ENCODE peak calls at places on chromosomes 16 and 17, in five cellular contexts. V is A549; A is choroid plexus epithelial cell; Y is AG10803; X is CD8-positive, alpha-beta T cell. D is an unnamed sample.
A peak's percentile ranks its signal among the peaks of the same experiment; 100 is the strongest.

GRCh38 chr17:72588961-72589360 is 468.1 kb downstream of the SOX9 start:
- DNase-seq in V (peak; percentile 71), A (no peak), Y (no peak), X (no peak), D (no peak)

GRCh38 chr16:18816286-18816685 is 14.9 kb upstream of the ARL6IP1 start:
- DNase-seq in V (no peak), A (no peak), Y (no peak), X (no peak), D (no peak)

GRCh38 chr16:14509675-14510132 is 120.4 kb downstream of the PARN start:
- DNase-seq in V (no peak), A (peak; percentile 46), Y (peak; percentile 54), X (no peak), D (no peak)

GRCh38 chr17:80663783-80664206 is 119.2 kb downstream of the RPTOR start:
- DNase-seq in V (no peak), A (no peak), Y (peak; percentile 65), X (peak; percentile 61), D (peak; percentile 45)

GRCh38 chr16:56332464-56333079 is 92.8 kb downstream of the AMFR start:
- DNase-seq in V (peak; percentile 86), A (peak; percentile 55), Y (peak; percentile 74), X (no peak), D (peak; percentile 85)

GRCh38 chr17:33049781-33050414 is 58.3 kb downstream of the SPACA3 start:
- DNase-seq in V (peak; percentile 59), A (peak; percentile 69), Y (peak; percentile 48), X (no peak), D (peak; percentile 21)

GRCh38 chr16:397736-398332 is 835 bp downstream of the NME4 start:
- DNase-seq in V (peak; percentile 86), A (peak; percentile 52), Y (peak; percentile 74), X (peak; percentile 49), D (peak; percentile 74)

GRCh38 chr17:67212231-67212630 is 32.8 kb downstream of the HELZ start:
- DNase-seq in V (no peak), A (no peak), Y (peak; percentile 71), X (no peak), D (peak; percentile 67)

GRCh38 chr16:77610496-77610895 is 111.8 kb upstream of the NUDT7 start:
- DNase-seq in V (no peak), A (peak; percentile 51), Y (no peak), X (no peak), D (no peak)

GRCh38 chr17:53142890-53143289 is 679.8 kb upstream of the KIF2B start:
- DNase-seq in V (peak; percentile 41), A (no peak), Y (no peak), X (no peak), D (no peak)

GRCh38 chr17:68533887-68534700 is 21.9 kb downstream of the PRKAR1A start:
- DNase-seq in V (peak; percentile 39), A (peak; percentile 79), Y (peak; percentile 81), X (no peak), D (peak; percentile 18)

GRCh38 chr17:34167359-34167758 is 87.7 kb upstream of the CCL2 start:
- DNase-seq in V (no peak), A (no peak), Y (no peak), X (no peak), D (no peak)

GRCh38 chr16:23398987-23399805 is 53.8 kb downstream of the COG7 start:
- DNase-seq in V (no peak), A (no peak), Y (no peak), X (no peak), D (no peak)

GRCh38 chr17:40175928-40176327 is 1.3 kb upstream of the RAPGEFL1 start:
- DNase-seq in V (no peak), A (no peak), Y (no peak), X (no peak), D (no peak)

GRCh38 chr17:40724656-40725055 is 21.1 kb upstream of the KRT24 start:
- DNase-seq in V (no peak), A (no peak), Y (no peak), X (no peak), D (no peak)

GRCh38 chr16:71440669-71441347 is 1.0 kb downstream of the TLE7 start:
- DNase-seq in V (no peak), A (no peak), Y (no peak), X (no peak), D (no peak)

GRCh38 chr16:3149630-3150345 is 15.0 kb downstream of the ZNF213 start:
- DNase-seq in V (peak; percentile 83), A (peak; percentile 76), Y (peak; percentile 63), X (peak; percentile 66), D (peak; percentile 60)

GRCh38 chr17:17152385-17152784 is 53.7 kb downstream of the PLD6 start:
- DNase-seq in V (no peak), A (no peak), Y (peak; percentile 7), X (no peak), D (no peak)

GRCh38 chr16:66441586-66442375 is 14.7 kb downstream of the BEAN1 start:
- DNase-seq in V (no peak), A (peak; percentile 40), Y (peak; percentile 63), X (no peak), D (no peak)

GRCh38 chr17:31842416-31843381 is 16.3 kb downstream of the COPRS start:
- DNase-seq in V (peak; percentile 67), A (peak; percentile 78), Y (peak; percentile 81), X (peak; percentile 53), D (peak; percentile 88)

GRCh38 chr17:4747847-4748246 is 8.1 kb upstream of the CXCL16 start:
- DNase-seq in V (no peak), A (no peak), Y (peak; percentile 5), X (peak; percentile 44), D (no peak)

GRCh38 chr16:55062446-55062845 is 131.8 kb downstream of the IRX5 start:
- DNase-seq in V (no peak), A (no peak), Y (no peak), X (no peak), D (no peak)

GRCh38 chr17:42210046-42210445 is 15.8 kb upstream of the GHDC start:
- DNase-seq in V (no peak), A (no peak), Y (no peak), X (no peak), D (peak; percentile 16)

GRCh38 chr16:55506708-55507107 is 2.2 kb upstream of the LPCAT2 start:
- DNase-seq in V (no peak), A (no peak), Y (no peak), X (no peak), D (no peak)

GRCh38 chr17:34586346-34586846 is 7.0 kb downstream of the TMEM132E start:
- DNase-seq in V (no peak), A (no peak), Y (no peak), X (no peak), D (no peak)

GRCh38 chr17:59378621-59379194 is 47.3 kb downstream of the YPEL2 start:
- DNase-seq in V (no peak), A (peak; percentile 81), Y (peak; percentile 95), X (no peak), D (peak; percentile 87)

GRCh38 chr16:49755291-49755611 is 100.7 kb downstream of the ZNF423 start:
- DNase-seq in V (peak; percentile 35), A (peak; percentile 76), Y (peak; percentile 31), X (no peak), D (peak; percentile 75)
- TF ChIP-seq CTCF in V (peak; percentile 32), A (peak; percentile 76), Y (peak; percentile 59), X (no peak), D (peak; percentile 44)

DNA sequence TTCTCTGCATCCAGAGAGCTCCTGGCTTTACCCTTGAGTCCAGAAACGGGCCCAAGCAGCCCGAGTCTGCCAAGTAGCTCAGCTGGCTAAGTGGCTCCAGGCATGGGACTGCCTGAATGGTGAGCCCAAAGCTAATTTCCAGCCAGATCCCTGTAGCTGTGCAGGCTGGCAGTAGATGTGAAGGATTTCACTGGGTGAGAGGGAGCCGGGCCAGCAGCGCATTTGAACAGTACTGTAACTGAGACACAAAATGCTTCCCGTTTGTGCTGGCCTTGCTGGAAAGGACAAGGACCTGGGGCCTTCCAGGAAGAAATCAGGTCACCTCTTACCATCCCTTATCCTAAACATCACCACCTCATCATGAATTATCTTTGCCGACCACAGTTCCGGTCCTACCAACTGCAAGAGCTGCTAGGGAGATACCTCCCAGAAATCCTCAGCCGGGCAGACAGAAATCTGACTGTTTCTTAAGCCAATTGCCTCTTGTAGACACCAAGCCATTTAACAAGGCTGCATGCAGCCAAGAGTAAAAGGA is 3.7 kb downstream of the TIMP2 start:
- DNase-seq in V (no peak), A (no peak), Y (peak; percentile 49), X (no peak), D (no peak)
- H3K4me3 ChIP-seq in V (no peak overlapping the region), A (no peak overlapping the region), Y (peak overlapping the region; percentile 39), X (no peak overlapping the region), D (peak overlapping the region; percentile 35)

DNA sequence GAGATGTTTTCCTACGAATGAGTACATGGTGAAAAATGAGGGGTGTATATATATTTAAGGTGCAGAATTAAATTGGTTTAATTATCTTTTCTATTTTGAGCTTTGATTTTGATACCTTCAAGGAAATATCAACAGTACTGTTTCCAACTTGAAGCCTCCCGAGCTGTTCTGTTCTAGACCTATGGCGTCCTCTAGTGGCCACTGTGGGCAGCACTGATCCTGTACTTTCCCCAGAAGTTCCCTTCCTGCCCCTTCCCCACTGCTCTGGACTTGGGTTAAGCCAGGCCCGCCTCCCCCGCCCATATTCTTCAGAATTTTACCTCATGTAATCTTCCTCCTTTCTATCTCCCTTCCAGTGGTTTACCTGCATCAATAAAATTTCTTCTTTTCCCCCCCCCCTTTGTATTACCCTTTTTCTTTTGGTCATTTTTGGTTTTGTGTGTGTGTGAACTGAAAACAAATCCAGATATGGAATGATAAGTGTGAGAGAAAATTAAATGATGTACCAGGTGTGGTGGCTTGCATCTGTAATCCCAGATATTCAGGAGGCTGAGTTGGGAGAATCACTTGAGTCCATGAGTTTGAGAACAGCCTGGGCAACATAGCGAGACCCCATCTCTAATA is 1643.5 kb downstream of the TP53TG3F start:
- DNase-seq in V (peak; percentile 9), A (no peak), Y (no peak), X (no peak), D (no peak)
- TF ChIP-seq CTCF in V (no peak), A (peak; percentile 6), Y (peak; percentile 4), X (no peak), D (no peak)

GRCh38 chr16:57479043-57479421 is 7.3 kb downstream of the DOK4 start:
- DNase-seq in V (no peak), A (no peak), Y (no peak), X (no peak), D (no peak)

GRCh38 chr16:57478396-57479024 is 7.8 kb downstream of the DOK4 start:
- DNase-seq in V (no peak), A (no peak), Y (no peak), X (no peak), D (no peak)

GRCh38 chr16:57475711-57476339 is 10.5 kb downstream of the DOK4 start:
- DNase-seq in V (peak; percentile 82), A (peak; percentile 71), Y (no peak), X (peak; percentile 81), D (peak; percentile 68)

GRCh38 chr16:57476546-57477410 is 9.5 kb downstream of the DOK4 start:
- DNase-seq in V (no peak), A (no peak), Y (no peak), X (no peak), D (no peak)

DNA sequence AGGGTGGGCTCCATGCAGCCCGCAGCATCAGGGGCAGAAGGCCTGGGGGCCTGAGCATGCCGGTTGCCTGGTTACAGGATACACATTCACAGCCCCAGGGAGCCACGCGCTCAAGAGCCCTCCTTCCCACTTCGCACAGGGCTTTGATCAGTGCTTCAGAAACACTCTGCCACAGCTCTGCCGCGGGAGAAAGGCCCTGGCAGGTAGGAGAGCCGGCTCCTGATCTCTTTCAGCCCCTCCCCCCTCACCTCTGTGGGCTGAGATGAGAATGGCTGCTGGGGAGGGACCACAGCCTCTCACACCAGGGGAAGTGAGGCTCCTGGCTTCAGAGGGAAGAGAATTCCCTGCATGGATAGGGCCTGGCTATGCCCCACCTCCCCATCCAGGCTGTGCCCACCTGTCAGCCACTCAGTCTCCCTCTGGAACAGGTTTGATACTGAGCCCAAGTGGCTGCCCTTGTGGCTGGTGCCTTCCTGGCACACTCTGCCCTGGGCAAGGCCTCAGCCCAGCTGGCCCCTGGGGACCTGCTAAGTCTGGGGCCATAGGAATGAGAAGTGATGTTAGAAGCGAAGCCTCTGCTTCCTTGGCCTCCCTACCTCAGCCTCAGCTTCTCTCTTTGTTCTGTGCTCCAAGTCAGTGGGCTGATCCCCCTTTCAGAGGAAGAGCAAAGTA is 8.6 kb downstream of the DOK4 start:
- DNase-seq in V (no peak), A (no peak), Y (no peak), X (no peak), D (no peak)
- H3K4me3 ChIP-seq in V (peak overlapping the region; percentile 48), A (no peak overlapping the region), Y (no peak overlapping the region), X (no peak overlapping the region), D (no peak overlapping the region)